ENCODE peak calls at places on chromosomes 3 and 15, in seven cellular contexts. One of them, this sample, is unnamed.
A peak's percentile ranks its signal among the peaks of the same experiment; 100 is the strongest.

GRCh38 chr15:83039206-83039605 is 27.8 kb upstream of the C15orf40 start:
- DNase-seq in mammary epithelial cell: no peak
- DNase-seq in upper lobe of right lung: no peak
- DNase-seq in brain microvascular endothelial cell: no peak
- DNase-seq in MM.1S: no peak
- DNase-seq in neural progenitor cell: no peak
- DNase-seq in pancreas: no peak
- DNase-seq in this sample: no peak

GRCh38 chr3:4478226-4478625 is 11.2 kb upstream of the SUMF1 start:
- DNase-seq in mammary epithelial cell: no peak
- DNase-seq in upper lobe of right lung: no peak
- DNase-seq in brain microvascular endothelial cell: no peak
- DNase-seq in MM.1S: no peak
- DNase-seq in neural progenitor cell: no peak
- DNase-seq in pancreas: no peak
- DNase-seq in this sample: no peak

GRCh38 chr3:180911876-180912303 is 580 bp upstream of the FXR1 start:
- DNase-seq in mammary epithelial cell: no peak
- DNase-seq in upper lobe of right lung: no peak
- DNase-seq in brain microvascular endothelial cell: no peak
- DNase-seq in MM.1S: peak; percentile 38
- DNase-seq in neural progenitor cell: no peak
- DNase-seq in pancreas: no peak
- DNase-seq in this sample: no peak

GRCh38 chr3:181176610-181177009 is 187.1 kb upstream of the DNAJC19 start:
- DNase-seq in mammary epithelial cell: peak; percentile 35
- DNase-seq in upper lobe of right lung: no peak
- DNase-seq in brain microvascular endothelial cell: peak; percentile 52
- DNase-seq in MM.1S: peak; percentile 58
- DNase-seq in neural progenitor cell: peak; percentile 52
- DNase-seq in pancreas: peak; percentile 50
- DNase-seq in this sample: peak; percentile 38

GRCh38 chr3:50164056-50164455 is 8.9 kb downstream of the SEMA3F start:
- DNase-seq in mammary epithelial cell: peak; percentile 93
- DNase-seq in upper lobe of right lung: peak; percentile 80
- DNase-seq in brain microvascular endothelial cell: peak; percentile 61
- DNase-seq in MM.1S: no peak
- DNase-seq in neural progenitor cell: no peak
- DNase-seq in pancreas: no peak
- DNase-seq in this sample: peak; percentile 15

GRCh38 chr3:72152551-72153476 is 367.9 kb upstream of the PROK2 start:
- DNase-seq in mammary epithelial cell: peak; percentile 2
- DNase-seq in upper lobe of right lung: peak; percentile 81
- DNase-seq in brain microvascular endothelial cell: peak; percentile 43
- DNase-seq in MM.1S: no peak
- DNase-seq in neural progenitor cell: no peak
- DNase-seq in pancreas: peak; percentile 76
- DNase-seq in this sample: peak; percentile 44

GRCh38 chr3:184693011-184693975 is 18.6 kb downstream of the MAGEF1 start:
- DNase-seq in mammary epithelial cell: no peak
- DNase-seq in upper lobe of right lung: no peak
- DNase-seq in brain microvascular endothelial cell: no peak
- DNase-seq in MM.1S: no peak
- DNase-seq in neural progenitor cell: peak; percentile 27
- DNase-seq in pancreas: no peak
- DNase-seq in this sample: no peak

GRCh38 chr3:168582503-168582902 is 486.8 kb upstream of the GOLIM4 start:
- DNase-seq in mammary epithelial cell: no peak
- DNase-seq in upper lobe of right lung: no peak
- DNase-seq in brain microvascular endothelial cell: no peak
- DNase-seq in MM.1S: no peak
- DNase-seq in neural progenitor cell: no peak
- DNase-seq in pancreas: no peak
- DNase-seq in this sample: no peak

GRCh38 chr3:11719406-11720219 is 75.9 kb upstream of the VGLL4 start:
- DNase-seq in mammary epithelial cell: peak; percentile 94
- DNase-seq in upper lobe of right lung: peak; percentile 97
- DNase-seq in brain microvascular endothelial cell: peak; percentile 12
- DNase-seq in MM.1S: peak; percentile 94
- DNase-seq in neural progenitor cell: peak; percentile 93
- DNase-seq in pancreas: peak; percentile 97
- DNase-seq in this sample: peak; percentile 85

GRCh38 chr15:96334705-96335428 is 4.4 kb downstream of the NR2F2 start:
- DNase-seq in mammary epithelial cell: no peak
- DNase-seq in upper lobe of right lung: no peak
- DNase-seq in brain microvascular endothelial cell: peak; percentile 1
- DNase-seq in MM.1S: no peak
- DNase-seq in neural progenitor cell: peak; percentile 15
- DNase-seq in pancreas: no peak
- DNase-seq in this sample: no peak

GRCh38 chr15:72147416-72147815 is 29.2 kb downstream of the SENP8 start:
- DNase-seq in mammary epithelial cell: no peak
- DNase-seq in upper lobe of right lung: no peak
- DNase-seq in brain microvascular endothelial cell: no peak
- DNase-seq in MM.1S: no peak
- DNase-seq in neural progenitor cell: no peak
- DNase-seq in pancreas: no peak
- DNase-seq in this sample: no peak

GRCh38 chr3:133799794-133800585 is 5.6 kb upstream of the SRPRB start:
- DNase-seq in mammary epithelial cell: peak; percentile 94
- DNase-seq in upper lobe of right lung: no peak
- DNase-seq in brain microvascular endothelial cell: no peak
- DNase-seq in MM.1S: no peak
- DNase-seq in neural progenitor cell: no peak
- DNase-seq in pancreas: no peak
- DNase-seq in this sample: no peak

GRCh38 chr15:97959738-97960363 is 652 bp upstream of the ARRDC4 start:
- DNase-seq in mammary epithelial cell: no peak
- DNase-seq in upper lobe of right lung: no peak
- DNase-seq in brain microvascular endothelial cell: no peak
- DNase-seq in MM.1S: no peak
- DNase-seq in neural progenitor cell: no peak
- DNase-seq in pancreas: no peak
- DNase-seq in this sample: no peak

GRCh38 chr15:86629409-86629808 is 549.7 kb downstream of the AGBL1 start:
- DNase-seq in mammary epithelial cell: peak; percentile 44
- DNase-seq in upper lobe of right lung: no peak
- DNase-seq in brain microvascular endothelial cell: no peak
- DNase-seq in MM.1S: no peak
- DNase-seq in neural progenitor cell: no peak
- DNase-seq in pancreas: no peak
- DNase-seq in this sample: no peak

GRCh38 chr15:28989239-28989830 is 103.6 kb downstream of the APBA2 start:
- DNase-seq in mammary epithelial cell: no peak
- DNase-seq in upper lobe of right lung: peak; percentile 45
- DNase-seq in brain microvascular endothelial cell: peak; percentile 39
- DNase-seq in MM.1S: peak; percentile 13
- DNase-seq in neural progenitor cell: peak; percentile 75
- DNase-seq in pancreas: no peak
- DNase-seq in this sample: peak; percentile 83

GRCh38 chr3:76715426-76715825 is 324.5 kb upstream of the ROBO2 start:
- DNase-seq in mammary epithelial cell: no peak
- DNase-seq in upper lobe of right lung: no peak
- DNase-seq in brain microvascular endothelial cell: no peak
- DNase-seq in MM.1S: no peak
- DNase-seq in neural progenitor cell: peak; percentile 14
- DNase-seq in pancreas: no peak
- DNase-seq in this sample: no peak

GRCh38 chr3:5731100-5731499 is 543.6 kb downstream of the EDEM1 start:
- DNase-seq in mammary epithelial cell: no peak
- DNase-seq in upper lobe of right lung: no peak
- DNase-seq in brain microvascular endothelial cell: no peak
- DNase-seq in MM.1S: no peak
- DNase-seq in neural progenitor cell: no peak
- DNase-seq in pancreas: no peak
- DNase-seq in this sample: no peak

GRCh38 chr3:30294241-30294667 is 312.1 kb upstream of the TGFBR2 start:
- DNase-seq in mammary epithelial cell: no peak
- DNase-seq in upper lobe of right lung: no peak
- DNase-seq in brain microvascular endothelial cell: no peak
- DNase-seq in MM.1S: no peak
- DNase-seq in neural progenitor cell: peak; percentile 26
- DNase-seq in pancreas: no peak
- DNase-seq in this sample: no peak

GRCh38 chr3:138946554-138947302 is at the start of the genes FOXL2 and FOXL2NB:
- DNase-seq in mammary epithelial cell: peak; percentile 48
- DNase-seq in upper lobe of right lung: no peak
- DNase-seq in brain microvascular endothelial cell: no peak
- DNase-seq in MM.1S: no peak
- DNase-seq in neural progenitor cell: peak; percentile 75
- DNase-seq in pancreas: no peak
- DNase-seq in this sample: no peak

GRCh38 chr15:80849308-80849707 is 70.1 kb downstream of the CEMIP start:
- DNase-seq in mammary epithelial cell: peak; percentile 91
- DNase-seq in upper lobe of right lung: peak; percentile 83
- DNase-seq in brain microvascular endothelial cell: peak; percentile 81
- DNase-seq in MM.1S: no peak
- DNase-seq in neural progenitor cell: no peak
- DNase-seq in pancreas: no peak
- DNase-seq in this sample: no peak

GRCh38 chr3:194274424-194275085 is 76.6 kb downstream of the CPN2 start:
- DNase-seq in mammary epithelial cell: no peak
- DNase-seq in upper lobe of right lung: peak; percentile 5
- DNase-seq in brain microvascular endothelial cell: no peak
- DNase-seq in MM.1S: no peak
- DNase-seq in neural progenitor cell: peak; percentile 59
- DNase-seq in pancreas: no peak
- DNase-seq in this sample: no peak

GRCh38 chr3:14948609-14949038 is 1.2 kb downstream of the NR2C2 start:
- DNase-seq in mammary epithelial cell: no peak
- DNase-seq in upper lobe of right lung: no peak
- DNase-seq in brain microvascular endothelial cell: no peak
- DNase-seq in MM.1S: no peak
- DNase-seq in neural progenitor cell: no peak
- DNase-seq in pancreas: no peak
- DNase-seq in this sample: no peak

GRCh38 chr3:33221241-33221640 is 2.6 kb upstream of the SUSD5 start:
- DNase-seq in mammary epithelial cell: no peak
- DNase-seq in upper lobe of right lung: no peak
- DNase-seq in brain microvascular endothelial cell: no peak
- DNase-seq in MM.1S: no peak
- DNase-seq in neural progenitor cell: no peak
- DNase-seq in pancreas: no peak
- DNase-seq in this sample: no peak

GRCh38 chr3:42699511-42699971 is 3.1 kb downstream of the HHATL start:
- DNase-seq in mammary epithelial cell: no peak
- DNase-seq in upper lobe of right lung: no peak
- DNase-seq in brain microvascular endothelial cell: no peak
- DNase-seq in MM.1S: no peak
- DNase-seq in neural progenitor cell: no peak
- DNase-seq in pancreas: no peak
- DNase-seq in this sample: no peak

DNA sequence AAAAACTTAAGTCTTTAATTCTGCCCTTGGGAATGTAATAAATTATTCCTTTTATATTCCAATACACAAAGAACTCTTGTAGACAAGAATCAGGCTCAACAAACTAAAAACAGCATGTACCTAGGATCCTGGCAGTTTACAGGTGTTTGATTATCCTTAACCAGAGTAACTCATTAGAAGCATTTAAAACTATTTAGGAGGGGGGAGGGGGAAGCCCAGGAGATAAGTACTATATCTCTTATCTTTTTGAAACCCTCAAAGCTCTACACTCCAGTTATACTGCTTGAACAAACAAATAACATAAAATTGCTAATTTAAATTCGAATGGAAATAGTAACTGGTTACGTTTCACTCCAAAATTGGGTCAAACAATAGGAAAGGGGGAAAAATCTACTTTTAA is 1.9 kb downstream of the CNBP start:
- DNase-seq in mammary epithelial cell: no peak
- DNase-seq in upper lobe of right lung: no peak
- DNase-seq in brain microvascular endothelial cell: no peak
- DNase-seq in MM.1S: no peak
- DNase-seq in neural progenitor cell: no peak
- DNase-seq in pancreas: no peak
- DNase-seq in this sample: no peak
- H3K27ac ChIP-seq in mammary epithelial cell: peak overlapping the region; percentile 85
- H3K27ac ChIP-seq in upper lobe of right lung: peak overlapping the region; percentile 100
- H3K27ac ChIP-seq in brain microvascular endothelial cell: no peak overlapping the region
- H3K27ac ChIP-seq in MM.1S: peak overlapping the region; percentile 90
- H3K27ac ChIP-seq in neural progenitor cell: no peak overlapping the region
- H3K27ac ChIP-seq in pancreas: no peak overlapping the region
- H3K27ac ChIP-seq in this sample: peak overlapping the region; percentile 55

GRCh38 chr15:24223739-24224138 is 451.8 kb upstream of the NPAP1 start:
- DNase-seq in mammary epithelial cell: no peak
- DNase-seq in upper lobe of right lung: no peak
- DNase-seq in brain microvascular endothelial cell: no peak
- DNase-seq in MM.1S: no peak
- DNase-seq in neural progenitor cell: no peak
- DNase-seq in pancreas: no peak
- DNase-seq in this sample: no peak
- H3K27ac ChIP-seq in mammary epithelial cell: no peak overlapping the region
- H3K27ac ChIP-seq in upper lobe of right lung: no peak overlapping the region
- H3K27ac ChIP-seq in brain microvascular endothelial cell: no peak overlapping the region
- H3K27ac ChIP-seq in MM.1S: no peak overlapping the region
- H3K27ac ChIP-seq in neural progenitor cell: no peak overlapping the region
- H3K27ac ChIP-seq in pancreas: no peak overlapping the region
- H3K27ac ChIP-seq in this sample: no peak overlapping the region

GRCh38 chr15:39748276-39748675 is 34.4 kb downstream of the FSIP1 start:
- DNase-seq in mammary epithelial cell: no peak
- DNase-seq in upper lobe of right lung: no peak
- DNase-seq in brain microvascular endothelial cell: no peak
- DNase-seq in MM.1S: no peak
- DNase-seq in neural progenitor cell: no peak
- DNase-seq in pancreas: no peak
- DNase-seq in this sample: no peak
- H3K27ac ChIP-seq in mammary epithelial cell: no peak overlapping the region
- H3K27ac ChIP-seq in upper lobe of right lung: no peak overlapping the region
- H3K27ac ChIP-seq in brain microvascular endothelial cell: no peak overlapping the region
- H3K27ac ChIP-seq in MM.1S: no peak overlapping the region
- H3K27ac ChIP-seq in neural progenitor cell: no peak overlapping the region
- H3K27ac ChIP-seq in pancreas: peak overlapping the region; percentile 38
- H3K27ac ChIP-seq in this sample: no peak overlapping the region

GRCh38 chr15:51168700-51169099 is 74.0 kb upstream of the TNFAIP8L3 start:
- DNase-seq in mammary epithelial cell: no peak
- DNase-seq in upper lobe of right lung: no peak
- DNase-seq in brain microvascular endothelial cell: no peak
- DNase-seq in MM.1S: no peak
- DNase-seq in neural progenitor cell: no peak
- DNase-seq in pancreas: no peak
- DNase-seq in this sample: no peak

GRCh38 chr15:51172190-51172589 is 77.5 kb upstream of the TNFAIP8L3 start:
- DNase-seq in mammary epithelial cell: no peak
- DNase-seq in upper lobe of right lung: no peak
- DNase-seq in brain microvascular endothelial cell: no peak
- DNase-seq in MM.1S: no peak
- DNase-seq in neural progenitor cell: no peak
- DNase-seq in pancreas: no peak
- DNase-seq in this sample: no peak

GRCh38 chr15:51170882-51171577 is 76.3 kb upstream of the TNFAIP8L3 start:
- DNase-seq in mammary epithelial cell: no peak
- DNase-seq in upper lobe of right lung: no peak
- DNase-seq in brain microvascular endothelial cell: no peak
- DNase-seq in MM.1S: no peak
- DNase-seq in neural progenitor cell: peak; percentile 48
- DNase-seq in pancreas: no peak
- DNase-seq in this sample: no peak

DNA sequence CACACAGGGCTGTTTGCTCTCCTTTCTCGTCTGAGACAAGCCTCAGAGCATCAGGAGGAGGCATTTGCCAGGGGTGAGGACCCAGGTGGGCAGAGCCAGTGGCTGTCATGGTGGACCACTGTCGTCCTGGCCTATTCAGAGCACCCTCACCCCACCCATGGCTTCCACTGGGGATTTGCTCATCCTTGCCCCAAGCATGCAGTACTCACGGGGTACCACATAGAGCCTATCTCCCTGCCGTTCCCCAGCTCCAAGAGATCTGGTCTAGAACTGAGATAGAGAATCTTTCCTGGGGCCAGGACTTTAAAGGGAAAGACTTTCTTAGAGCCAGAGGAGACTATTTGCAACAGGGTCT is 76.8 kb upstream of the TNFAIP8L3 start:
- DNase-seq in mammary epithelial cell: no peak
- DNase-seq in upper lobe of right lung: no peak
- DNase-seq in brain microvascular endothelial cell: no peak
- DNase-seq in MM.1S: no peak
- DNase-seq in neural progenitor cell: no peak
- DNase-seq in pancreas: no peak
- DNase-seq in this sample: no peak
- H3K27ac ChIP-seq in mammary epithelial cell: no peak overlapping the region
- H3K27ac ChIP-seq in upper lobe of right lung: no peak overlapping the region
- H3K27ac ChIP-seq in brain microvascular endothelial cell: no peak overlapping the region
- H3K27ac ChIP-seq in MM.1S: no peak overlapping the region
- H3K27ac ChIP-seq in neural progenitor cell: no peak overlapping the region
- H3K27ac ChIP-seq in pancreas: no peak overlapping the region
- H3K27ac ChIP-seq in this sample: no peak overlapping the region